ENCODE peak calls at places on chromosomes 13 and 19, in six cellular contexts. D is heart left ventricle, M is GM10248, O is HFF-Myc, P is IMR-90, N is bronchial epithelial cell. U is an unnamed sample.

GRCh38 chr13:98784666-98785065 is 32.2 kb upstream of the SLC15A1 start:
- DNase-seq in D (no peak), M (no peak), O (no peak), P (no peak), N (no peak), U (no peak)

GRCh38 chr13:46992383-46992952 is 95.6 kb upstream of the HTR2A start:
- DNase-seq in D (no peak), M (no peak), O (no peak), P (no peak), N (peak), U (no peak)

GRCh38 chr19:35123573-35123972 is 8.0 kb downstream of the FXYD3 start:
- DNase-seq in D (peak), M (no peak), O (no peak), P (no peak), N (peak), U (no peak)

GRCh38 chr13:19845758-19846157 is 17.7 kb downstream of the ZMYM5 start:
- DNase-seq in D (peak), M (no peak), O (peak), P (peak), N (peak), U (no peak)

GRCh38 chr19:47111081-47111589 is 2.4 kb downstream of the ZC3H4 start:
- DNase-seq in D (no peak), M (no peak), O (no peak), P (no peak), N (no peak), U (no peak)

GRCh38 chr13:77554079-77554478 is 18.6 kb downstream of the SCEL start:
- DNase-seq in D (no peak), M (no peak), O (no peak), P (no peak), N (peak), U (no peak)

GRCh38 chr19:42204684-42205083 is 12.8 kb downstream of the DEDD2 start:
- DNase-seq in D (peak), M (no peak), O (no peak), P (no peak), N (no peak), U (no peak)

GRCh38 chr13:92355213-92355612 is 871.4 kb upstream of the GPC6 start:
- DNase-seq in D (no peak), M (no peak), O (no peak), P (peak), N (no peak), U (no peak)

GRCh38 chr13:41577437-41577836 is 120.1 kb downstream of the RGCC start:
- DNase-seq in D (peak), M (no peak), O (no peak), P (peak), N (no peak), U (no peak)

GRCh38 chr13:110397445-110397844 is 90.4 kb downstream of the COL4A2 start:
- DNase-seq in D (peak), M (no peak), O (no peak), P (peak), N (peak), U (no peak)

GRCh38 chr13:114019367-114019766 is 45.5 kb upstream of the C13orf46 start:
- DNase-seq in D (no peak), M (no peak), O (no peak), P (no peak), N (no peak), U (no peak)

GRCh38 chr13:46572758-46573384 is 19.9 kb downstream of the LRCH1 start:
- DNase-seq in D (no peak), M (no peak), O (no peak), P (no peak), N (no peak), U (no peak)

GRCh38 chr13:51221674-51222509 is at the start of gene FAM124A:
- DNase-seq in D (peak), M (peak), O (no peak), P (peak), N (no peak), U (peak)

GRCh38 chr13:91247768-91248167 is 99.7 kb upstream of the MIR17HG start:
- DNase-seq in D (no peak), M (no peak), O (no peak), P (no peak), N (peak), U (no peak)

GRCh38 chr19:56507446-56508281 is at the start of gene ZNF471:
- DNase-seq in D (peak), M (no peak), O (peak), P (peak), N (peak), U (no peak)

GRCh38 chr19:32830231-32831014 is 39.1 kb downstream of the SLC7A9 start:
- DNase-seq in D (no peak), M (no peak), O (no peak), P (peak), N (no peak), U (no peak)

GRCh38 chr19:16244091-16244490 is 46.4 kb downstream of the AP1M1 start:
- DNase-seq in D (no peak), M (no peak), O (no peak), P (peak), N (no peak), U (no peak)

GRCh38 chr19:32800757-32801156 is 68.8 kb downstream of the SLC7A9 start:
- DNase-seq in D (no peak), M (no peak), O (no peak), P (no peak), N (no peak), U (no peak)

GRCh38 chr13:94061316-94061715 is 418.2 kb downstream of the DCT start:
- DNase-seq in D (no peak), M (no peak), O (peak), P (peak), N (no peak), U (no peak)

GRCh38 chr13:94057618-94058017 is 421.9 kb downstream of the DCT start:
- DNase-seq in D (no peak), M (no peak), O (no peak), P (no peak), N (no peak), U (no peak)

GRCh38 chr13:94063096-94063495 is 416.4 kb downstream of the DCT start:
- DNase-seq in D (no peak), M (no peak), O (peak), P (peak), N (no peak), U (no peak)

GRCh38 chr13:94056362-94056990 is 423.0 kb downstream of the DCT start:
- DNase-seq in D (no peak), M (no peak), O (no peak), P (peak), N (no peak), U (no peak)

GRCh38 chr13:94058821-94059360 is 420.6 kb downstream of the DCT start:
- DNase-seq in D (no peak), M (no peak), O (no peak), P (no peak), N (no peak), U (no peak)
- TF ChIP-seq CTCF in D (no peak), M (no peak), O (no peak), P (no peak), N (no peak), U (no peak)

GRCh38 chr19:10433131-10433536 is 12.8 kb downstream of the PDE4A start:
- DNase-seq in D (no peak), M (no peak), O (no peak), P (no peak), N (no peak), U (no peak)

GRCh38 chr19:10431943-10432735 is 11.8 kb downstream of the PDE4A start:
- DNase-seq in D (peak), M (peak), O (no peak), P (no peak), N (no peak), U (no peak)

GRCh38 chr19:10432736-10433130 is 12.4 kb downstream of the PDE4A start:
- DNase-seq in D (peak), M (no peak), O (no peak), P (no peak), N (no peak), U (no peak)

GRCh38 chr19:10430505-10431253 is 10.3 kb downstream of the PDE4A start:
- DNase-seq in D (peak), M (peak), O (no peak), P (peak), N (no peak), U (no peak)

DNA sequence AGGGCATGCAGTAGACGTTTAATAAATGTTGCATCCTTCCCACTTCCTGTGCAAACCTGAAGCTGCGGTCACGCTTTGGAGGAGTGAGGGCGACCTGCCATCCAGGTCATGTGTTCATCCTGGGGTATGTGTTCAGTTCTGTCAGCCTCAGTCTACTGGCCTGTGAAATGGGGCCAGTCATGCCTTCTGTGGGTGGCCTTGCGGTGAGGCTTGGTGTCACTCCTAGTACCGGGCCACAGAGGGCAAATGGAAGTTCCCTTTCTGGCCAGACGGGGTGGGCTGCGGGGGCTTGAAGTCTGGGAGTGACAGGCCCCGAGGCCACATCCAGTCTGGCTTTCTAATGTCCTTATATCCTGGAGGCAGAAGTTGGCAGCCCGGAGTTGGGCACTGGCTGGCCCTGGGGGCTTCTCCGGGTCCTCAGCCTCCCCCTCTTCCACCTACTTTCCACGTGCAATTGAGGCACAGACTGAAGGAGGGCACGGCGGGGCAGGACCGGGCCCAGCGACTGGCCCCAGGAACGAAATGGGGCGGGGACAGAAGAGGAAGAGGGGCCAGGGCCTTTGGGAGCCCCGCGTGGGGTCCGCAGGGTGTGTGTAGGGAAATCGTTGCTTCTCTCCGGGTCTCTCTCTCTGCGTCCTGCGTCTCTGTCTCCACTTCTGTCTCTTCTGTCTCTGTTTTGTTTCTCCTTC is 11.1 kb downstream of the PDE4A start:
- DNase-seq in D (no peak), M (peak), O (no peak), P (no peak), N (no peak), U (no peak)
- TF ChIP-seq CTCF in D (no peak), M (no peak), O (no peak), P (no peak), N (no peak), U (no peak)

DNA sequence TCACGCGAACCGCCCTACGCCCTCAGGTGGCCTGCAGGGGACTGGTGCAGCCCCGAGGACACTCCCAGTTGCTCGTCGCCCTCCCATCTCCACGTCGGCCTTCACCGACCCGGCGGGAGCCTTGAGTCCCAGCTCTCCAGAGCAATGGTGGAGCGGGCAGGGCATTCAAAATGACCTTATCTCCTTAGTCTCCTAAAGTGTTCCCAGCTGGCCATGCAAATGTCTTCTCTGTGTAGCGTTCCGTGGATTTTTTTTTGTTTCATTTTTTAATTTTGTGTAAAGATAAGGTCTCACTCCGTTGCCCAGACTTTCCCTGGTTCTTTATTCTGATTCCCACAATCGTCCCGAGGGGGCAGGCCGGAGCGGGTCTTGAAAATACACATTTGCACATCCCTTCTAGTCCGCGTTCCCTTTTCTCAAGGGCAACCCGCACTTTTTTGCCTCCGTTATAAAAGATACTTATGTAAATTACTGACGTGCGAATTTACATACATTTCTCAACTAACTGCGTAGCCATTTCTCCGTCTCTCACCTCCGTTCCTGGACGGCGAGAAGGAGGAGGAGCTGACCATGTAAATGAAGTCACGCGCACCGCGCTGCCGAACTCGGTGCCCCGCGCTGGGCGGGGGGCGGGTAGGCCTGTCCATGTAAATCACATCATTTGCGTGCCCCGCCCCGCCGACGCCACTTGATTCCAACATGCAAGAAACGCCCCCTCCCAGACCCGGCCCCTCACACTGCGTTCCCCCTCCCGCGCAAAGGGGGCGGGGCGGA is 581 bp upstream of the EGLN2 start:
- DNase-seq in D (peak), M (peak), O (peak), P (peak), N (peak), U (peak)
- TF ChIP-seq CTCF in D (peak), M (peak), O (peak), P (peak), N (no peak), U (peak)

GRCh38 chr13:25225970-25226369 is 53.9 kb upstream of the AMER2 start:
- DNase-seq in D (no peak), M (no peak), O (no peak), P (no peak), N (no peak), U (no peak)
- TF ChIP-seq CTCF in D (no peak), M (no peak), O (no peak), P (no peak), N (no peak), U (no peak)

GRCh38 chr19:12464769-12465725 is 19.6 kb downstream of the ZNF709 start:
- DNase-seq in D (no peak), M (no peak), O (no peak), P (no peak), N (no peak), U (no peak)
- TF ChIP-seq CTCF in D (no peak), M (no peak), O (no peak), P (no peak), N (no peak), U (no peak)

DNA sequence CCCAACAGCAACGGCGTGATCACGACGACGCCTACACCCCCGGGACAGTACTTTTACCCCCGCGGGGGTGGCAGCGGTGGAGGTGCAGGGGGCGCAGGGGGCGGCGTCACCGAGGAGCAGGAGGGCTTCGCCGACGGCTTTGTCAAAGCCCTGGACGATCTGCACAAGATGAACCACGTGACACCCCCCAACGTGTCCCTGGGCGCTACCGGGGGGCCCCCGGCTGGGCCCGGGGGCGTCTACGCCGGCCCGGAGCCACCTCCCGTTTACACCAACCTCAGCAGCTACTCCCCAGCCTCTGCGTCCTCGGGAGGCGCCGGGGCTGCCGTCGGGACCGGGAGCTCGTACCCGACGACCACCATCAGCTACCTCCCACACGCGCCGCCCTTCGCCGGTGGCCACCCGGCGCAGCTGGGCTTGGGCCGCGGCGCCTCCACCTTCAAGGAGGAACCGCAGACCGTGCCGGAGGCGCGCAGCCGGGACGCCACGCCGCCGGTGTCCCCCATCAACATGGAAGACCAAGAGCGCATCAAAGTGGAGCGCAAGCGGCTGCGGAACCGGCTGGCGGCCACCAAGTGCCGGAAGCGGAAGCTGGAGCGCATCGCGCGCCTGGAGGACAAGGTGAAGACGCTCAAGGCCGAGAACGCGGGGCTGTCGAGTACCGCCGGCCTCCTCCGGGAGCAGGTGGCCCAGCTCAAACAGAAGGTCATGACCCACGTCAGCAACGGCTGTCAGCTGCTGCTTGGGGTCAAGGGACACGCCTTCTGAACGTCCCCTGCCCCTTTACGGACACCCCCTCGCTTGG is 964 bp downstream of the JUNB start:
- DNase-seq in D (peak), M (no peak), O (no peak), P (peak), N (no peak), U (no peak)
- TF ChIP-seq CTCF in D (no peak), M (no peak), O (no peak), P (no peak), N (no peak), U (no peak)

U was measured in progenitor cell of endocrine pancreas.